ENCODE peak calls at places on chromosomes 11 and 22, in six cellular contexts. C is SK-N-SH, Q is right lobe of liver, X is cardiac muscle cell, O is stomach, S is uterus. A is an unnamed sample.

GRCh38 chr11:121309688-121310087 is 17.1 kb downstream of the SC5D start:
- DNase-seq in C (no peak), O (no peak), S (no peak), X (no peak), Q (no peak), A (no peak)

GRCh38 chr11:69437001-69437875 is 44.2 kb upstream of the LINC01488 start:
- DNase-seq in X (no peak), C (no peak), Q (peak; percentile 65), O (no peak), S (no peak), A (peak; percentile 94)

GRCh38 chr11:47907499-47907898 is 59.3 kb upstream of the NUP160 start:
- DNase-seq in Q (no peak), C (no peak), S (peak; percentile 36), X (peak; percentile 86), O (no peak), A (no peak)

GRCh38 chr22:42041784-42042183 is 28.8 kb downstream of the NAGA start:
- DNase-seq in S (no peak), C (no peak), X (no peak), Q (no peak), O (no peak), A (no peak)

GRCh38 chr11:91932151-91932821 is 292.3 kb upstream of the FAT3 start:
- DNase-seq in O (no peak), C (peak; percentile 48), S (no peak), Q (no peak), X (no peak), A (no peak)

GRCh38 chr11:18352581-18352980 is 30.2 kb downstream of the GTF2H1 start:
- DNase-seq in X (peak; percentile 24), S (no peak), O (no peak), Q (no peak), C (no peak), A (no peak)

GRCh38 chr11:34928960-34929680 is 12.7 kb downstream of the PDHX start:
- DNase-seq in X (peak; percentile 25), C (no peak), S (no peak), Q (no peak), O (no peak), A (no peak)

GRCh38 chr11:92500463-92500862 is 275.8 kb downstream of the FAT3 start:
- DNase-seq in O (no peak), Q (no peak), C (no peak), X (no peak), S (no peak), A (no peak)

GRCh38 chr11:67641302-67642147 is 2.0 kb upstream of the TBX10 start:
- DNase-seq in O (no peak), C (no peak), S (no peak), Q (no peak), X (no peak), A (no peak)

GRCh38 chr11:35115688-35116030 is 23.3 kb upstream of the CD44 start:
- DNase-seq in O (no peak), S (no peak), C (no peak), Q (no peak), X (no peak), A (no peak)

GRCh38 chr22:47200273-47201051 is 438.0 kb downstream of the TBC1D22A start:
- DNase-seq in O (peak; percentile 25), C (no peak), Q (peak; percentile 74), X (peak; percentile 19), S (no peak), A (no peak)

GRCh38 chr11:109728056-109728455 is 306.1 kb downstream of the C11orf87 start:
- DNase-seq in X (no peak), Q (no peak), C (no peak), O (no peak), S (no peak), A (no peak)

GRCh38 chr11:78419327-78419726 is 1.7 kb upstream of the GAB2 start:
- DNase-seq in X (peak; percentile 99), C (no peak), O (peak; percentile 42), S (peak; percentile 86), Q (peak; percentile 60), A (peak; percentile 5)

GRCh38 chr22:49415219-49415951 is 412.3 kb downstream of the BRD1 start:
- DNase-seq in Q (peak; percentile 32), S (no peak), C (no peak), X (no peak), O (no peak), A (peak; percentile 22)

GRCh38 chr22:43293661-43294392 is 49.3 kb downstream of the SCUBE1 start:
- DNase-seq in X (peak; percentile 29), Q (no peak), S (peak; percentile 61), C (no peak), O (peak; percentile 57), A (peak; percentile 82)

GRCh38 chr22:38187413-38188212 is 6.0 kb upstream of the PLA2G6 start:
- DNase-seq in S (no peak), Q (peak; percentile 81), X (peak; percentile 71), C (no peak), O (peak; percentile 66), A (no peak)

GRCh38 chr22:28948404-28948803 is 65.0 kb downstream of the ZNRF3 start:
- DNase-seq in C (no peak), O (no peak), X (no peak), Q (no peak), S (no peak), A (no peak)

GRCh38 chr22:33578752-33579151 is 341.5 kb downstream of the LARGE1 start:
- DNase-seq in C (no peak), O (no peak), Q (no peak), X (no peak), S (no peak), A (no peak)

GRCh38 chr11:130738618-130739017 is 177.7 kb downstream of the SNX19 start:
- DNase-seq in S (no peak), Q (no peak), C (no peak), O (no peak), X (peak; percentile 25), A (peak; percentile 17)

GRCh38 chr11:69669486-69669885 is 5.7 kb downstream of the LTO1 start:
- DNase-seq in O (no peak), S (peak; percentile 13), C (peak; percentile 11), X (no peak), Q (no peak), A (no peak)

GRCh38 chr22:36191106-36191836 is 10.3 kb downstream of the APOL4 start:
- DNase-seq in Q (no peak), X (peak; percentile 28), O (no peak), S (no peak), C (no peak), A (no peak)

GRCh38 chr22:35154937-35155387 is 89.0 kb downstream of the ISX start:
- DNase-seq in X (peak; percentile 62), O (peak; percentile 33), Q (peak; percentile 62), C (peak; percentile 63), S (peak; percentile 26), A (peak; percentile 51)

GRCh38 chr11:112163875-112164521 is at the start of gene IL18:
- DNase-seq in C (no peak), O (peak; percentile 67), Q (peak; percentile 75), X (no peak), S (no peak), A (no peak)

GRCh38 chr11:112294688-112295340 is 34.2 kb upstream of the PLET1 start:
- DNase-seq in X (peak; percentile 27), C (no peak), Q (no peak), O (no peak), S (no peak), A (no peak)

GRCh38 chr22:36540867-36541642 is 12.1 kb upstream of the EIF3D start:
- DNase-seq in S (no peak), X (no peak), C (no peak), Q (no peak), O (no peak), A (no peak)

GRCh38 chr11:2305140-2305861 is 3.5 kb downstream of the TSPAN32 start:
- DNase-seq in Q (peak; percentile 89), C (peak; percentile 85), O (peak; percentile 91), S (peak; percentile 90), X (peak; percentile 81), A (peak; percentile 93)
- H3K27ac ChIP-seq in Q (no peak overlapping the region), C (peak overlapping the region; percentile 87), O (peak overlapping the region; percentile 89), S (peak overlapping the region; percentile 89), X (peak overlapping the region; percentile 91), A (no peak overlapping the region)

GRCh38 chr11:2647167-2647566 is 52.6 kb downstream of the KCNQ1OT1 start:
- DNase-seq in X (no peak), O (no peak), S (no peak), C (no peak), Q (no peak), A (no peak)

GRCh38 chr11:2643746-2644145 is 56.0 kb downstream of the KCNQ1OT1 start:
- DNase-seq in O (no peak), C (no peak), Q (no peak), X (no peak), S (no peak), A (no peak)

GRCh38 chr11:2647953-2648352 is 51.8 kb downstream of the KCNQ1OT1 start:
- DNase-seq in X (no peak), O (no peak), C (no peak), S (no peak), Q (no peak), A (no peak)

GRCh38 chr11:2645779-2646118 is 54.0 kb downstream of the KCNQ1OT1 start:
- DNase-seq in X (no peak), O (no peak), S (no peak), C (no peak), Q (no peak), A (no peak)

GRCh38 chr11:2644844-2645778 is 54.7 kb downstream of the KCNQ1OT1 start:
- DNase-seq in C (no peak), Q (no peak), X (no peak), S (no peak), O (no peak), A (no peak)
- H3K9me3 ChIP-seq in C (peaks cover 50% of the 10 kb centered on the region), Q (peaks cover 8% of the 10 kb centered on the region), X (no peaks in the 10 kb centered on the region), S (peaks cover 79% of the 10 kb centered on the region), O (peaks cover 100% of the 10 kb centered on the region), A (peaks cover 58% of the 10 kb centered on the region)

DNA sequence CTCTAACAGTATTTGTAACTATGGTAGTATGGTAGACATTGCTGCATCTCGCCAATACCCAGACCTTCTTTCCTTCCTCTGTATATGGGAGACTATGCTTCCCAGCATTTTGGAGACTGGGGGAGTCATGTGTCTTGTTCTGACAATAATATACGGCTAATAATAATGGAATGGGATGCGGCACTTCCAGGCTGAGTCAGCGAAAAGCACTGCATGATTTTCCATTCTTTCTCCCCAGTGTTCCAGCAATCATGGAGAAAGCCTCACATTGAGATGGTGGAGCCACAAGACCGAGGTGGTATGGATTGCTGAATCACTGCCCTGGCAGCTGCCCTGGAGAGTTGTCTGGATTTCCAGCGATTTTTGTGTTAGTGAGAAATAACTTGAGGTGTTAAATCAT is 77.1 kb upstream of the FIBIN start:
- DNase-seq in C (no peak), S (no peak), Q (no peak), O (no peak), X (no peak), A (no peak)
- H3K27ac ChIP-seq in C (no peak overlapping the region), S (no peak overlapping the region), Q (no peak overlapping the region), O (no peak overlapping the region), X (no peak overlapping the region), A (no peak overlapping the region)

DNA sequence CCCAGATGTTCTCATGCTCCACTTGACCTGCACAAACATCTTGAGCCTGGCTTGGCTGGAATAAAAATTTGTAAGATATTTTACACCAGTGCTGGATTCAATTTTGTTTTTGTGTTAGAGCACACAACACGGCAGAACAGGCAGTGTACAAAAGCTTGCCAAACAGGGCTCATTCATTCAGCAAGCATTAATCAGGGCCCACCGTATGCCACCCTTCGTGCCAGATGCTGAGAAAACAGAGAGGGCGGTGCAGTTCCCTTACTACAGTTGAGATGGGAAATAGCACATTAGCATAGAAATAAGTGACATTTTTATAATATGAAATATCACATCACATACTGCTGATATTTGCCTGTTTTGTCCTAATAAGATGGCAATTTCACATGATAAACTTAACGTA is 133.2 kb upstream of the PARVA start:
- DNase-seq in Q (no peak), X (no peak), O (no peak), S (no peak), C (no peak), A (no peak)
- H3K9me3 ChIP-seq in Q (no peaks in the 10 kb centered on the region), X (no peaks in the 10 kb centered on the region), O (no peaks in the 10 kb centered on the region), S (no peaks in the 10 kb centered on the region), C (no peaks in the 10 kb centered on the region), A (no peaks in the 10 kb centered on the region)

A was measured in SJSA1.